ENCODE peak calls at places on chromosome 2, in six cellular contexts. H is T-helper 1 cell; K is stromal cell of bone marrow; M is activated CD8-positive, alpha-beta memory T cell treated with anti-CD3 and anti-CD28 coated beads for 48 hours; Z is nephron progenitor cell; J is activated T-cell treated with anti-CD3 and anti-CD28 coated beads for 4 hours. X is an unnamed sample.

GRCh38 chr2:157822993-157823392 is 53.1 kb downstream of the ACVR1 start:
- DNase-seq in K (peak; percentile 69), M (no peak), J (no peak), H (no peak), Z (no peak), X (peak; percentile 79)

GRCh38 chr2:235639885-235640284 is 146.0 kb downstream of the AGAP1 start:
- DNase-seq in K (no peak), H (no peak), M (no peak), Z (no peak), J (no peak), X (no peak)

GRCh38 chr2:102841107-102841840 is 79.4 kb downstream of the TMEM182 start:
- DNase-seq in M (peak; percentile 9), J (no peak), H (peak; percentile 14), Z (peak; percentile 67), K (peak; percentile 43), X (peak; percentile 18)

GRCh38 chr2:38178556-38179419 is 102.8 kb upstream of the CYP1B1 start:
- DNase-seq in H (no peak), Z (no peak), K (peak; percentile 88), J (no peak), M (no peak), X (peak; percentile 90)

GRCh38 chr2:121338281-121338680 is 53.3 kb upstream of the TFCP2L1 start:
- DNase-seq in J (no peak), K (no peak), M (no peak), H (no peak), Z (no peak), X (no peak)

GRCh38 chr2:238646281-238646680 is 201.6 kb upstream of the TWIST2 start:
- DNase-seq in K (no peak), Z (no peak), H (no peak), J (no peak), M (no peak), X (no peak)

GRCh38 chr2:237858294-237859081 is 935 bp upstream of the RAMP1 start:
- DNase-seq in J (no peak), M (no peak), H (peak; percentile 55), K (peak; percentile 68), Z (peak; percentile 53), X (peak; percentile 80)

GRCh38 chr2:18723219-18723618 is 133.8 kb upstream of the NT5C1B start:
- DNase-seq in Z (no peak), J (no peak), H (no peak), M (no peak), K (no peak), X (no peak)